ENCODE peak calls at places on chromosome 22, in seven cellular contexts. C is thoracic aorta, A is uterus, X is adrenal gland, S is body of pancreas, R is tibial nerve, U is SK-N-SH. M is an unnamed sample. For H3K4me1, the result is how much of the 10 kb centered on the place peaks cover.

GRCh38 chr22:23220485-23221350 is 40.4 kb downstream of the BCR start:
- DNase-seq in U (no peak), A (no peak), C (no peak), X (no peak), S (no peak), R (no peak), M (no peak)

GRCh38 chr22:17412232-17412631 is 43.0 kb downstream of the CECR2 start:
- DNase-seq in S (peak), X (no peak), C (no peak), R (no peak), A (no peak), U (no peak), M (no peak)

GRCh38 chr22:49216579-49216978 is 611.1 kb downstream of the BRD1 start:
- DNase-seq in C (no peak), S (no peak), R (no peak), A (peak), U (no peak), X (peak), M (no peak)

GRCh38 chr22:39283312-39284141 is 35.9 kb downstream of the RPL3 start:
- DNase-seq in S (no peak), X (peak), R (peak), A (peak), C (no peak), U (peak), M (peak)

GRCh38 chr22:41217553-41218157 is 12.5 kb downstream of the L3MBTL2 start:
- DNase-seq in C (no peak), R (peak), X (peak), A (peak), S (peak), U (no peak), M (peak)

GRCh38 chr22:19875531-19876313 is 21.0 kb upstream of the GNB1L start:
- DNase-seq in X (no peak), A (peak), S (peak), C (no peak), U (peak), R (no peak), M (no peak)

GRCh38 chr22:35842954-35843353 is 125.3 kb downstream of the APOL5 start:
- DNase-seq in X (peak), R (no peak), A (no peak), C (no peak), S (peak), U (peak), M (no peak)

GRCh38 chr22:20503816-20504215 is 3.6 kb upstream of the MED15 start:
- DNase-seq in X (no peak), U (no peak), R (no peak), A (no peak), S (no peak), C (no peak), M (no peak)

GRCh38 chr22:47369431-47370015 is 607.1 kb downstream of the TBC1D22A start:
- DNase-seq in U (no peak), C (no peak), X (no peak), R (no peak), A (peak), S (no peak), M (no peak)

GRCh38 chr22:48507595-48508350 is 1319.9 kb downstream of the BRD1 start:
- DNase-seq in X (no peak), C (no peak), A (no peak), S (no peak), R (no peak), U (no peak), M (no peak)

GRCh38 chr22:40409613-40410113 is 39.3 kb downstream of the SGSM3 start:
- DNase-seq in R (no peak), U (no peak), A (no peak), X (no peak), C (no peak), S (no peak), M (no peak)

GRCh38 chr22:43542681-43543521 is 131.1 kb downstream of the MPPED1 start:
- DNase-seq in U (no peak), R (no peak), C (no peak), S (no peak), X (no peak), A (no peak), M (no peak)

GRCh38 chr22:43090130-43090789 is 1.1 kb upstream of the TTLL1 start:
- DNase-seq in U (peak), R (peak), X (peak), A (peak), C (peak), S (peak), M (peak)

GRCh38 chr22:32957093-32957835 is 100.9 kb downstream of the SYN3 start:
- DNase-seq in S (no peak), C (no peak), R (no peak), U (peak), X (no peak), A (no peak), M (no peak)

DNA sequence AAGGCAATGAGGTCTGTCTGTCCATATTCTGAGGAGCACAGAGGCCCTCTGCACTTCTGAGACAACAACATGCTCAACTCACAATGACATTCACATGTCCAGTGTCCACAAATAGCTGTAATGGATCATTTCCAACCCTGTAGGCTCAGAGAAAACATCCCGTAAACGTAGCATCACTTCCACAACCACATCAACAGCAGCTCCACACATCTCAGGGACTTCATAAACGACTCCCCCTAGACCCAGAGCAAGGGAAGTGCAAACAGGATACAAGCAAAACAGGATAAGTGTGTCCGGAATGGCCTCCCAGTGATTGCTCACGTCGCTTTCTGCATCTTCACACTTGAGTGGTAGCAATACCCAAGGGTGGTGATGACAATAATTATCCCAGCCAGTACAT is 100.2 kb downstream of the SYN3 start:
- DNase-seq in S (no peak), U (peak), A (no peak), C (no peak), R (no peak), X (no peak), M (no peak)
- TF ChIP-seq CTCF in S (no peak), U (no peak), A (no peak), C (no peak), R (no peak), X (no peak), M (peak)

GRCh38 chr22:37508431-37508963 is 10.7 kb downstream of the CARD10 start:
- DNase-seq in A (no peak), C (no peak), U (no peak), X (no peak), S (no peak), R (no peak), M (peak)
- H3K4me1 ChIP-seq in A (under half), C (under half), U (under half), X (under half), S (half or more), R (half or more), M (half or more)

GRCh38 chr22:50528682-50529415 is 963 bp downstream of the TYMP start:
- DNase-seq in X (peak), A (no peak), R (no peak), C (no peak), S (no peak), U (no peak), M (no peak)
- H3K27ac ChIP-seq in X (no peak), A (peak), R (peak), C (peak), S (no peak), U (no peak), M (peak)

GRCh38 chr22:25038239-25038638 is 85.7 kb downstream of the KIAA1671 start:
- DNase-seq in C (no peak), R (no peak), X (no peak), U (no peak), S (no peak), A (no peak), M (no peak)
- TF ChIP-seq CTCF in C (no peak), R (no peak), X (no peak), U (no peak), S (no peak), A (no peak), M (no peak)

DNA sequence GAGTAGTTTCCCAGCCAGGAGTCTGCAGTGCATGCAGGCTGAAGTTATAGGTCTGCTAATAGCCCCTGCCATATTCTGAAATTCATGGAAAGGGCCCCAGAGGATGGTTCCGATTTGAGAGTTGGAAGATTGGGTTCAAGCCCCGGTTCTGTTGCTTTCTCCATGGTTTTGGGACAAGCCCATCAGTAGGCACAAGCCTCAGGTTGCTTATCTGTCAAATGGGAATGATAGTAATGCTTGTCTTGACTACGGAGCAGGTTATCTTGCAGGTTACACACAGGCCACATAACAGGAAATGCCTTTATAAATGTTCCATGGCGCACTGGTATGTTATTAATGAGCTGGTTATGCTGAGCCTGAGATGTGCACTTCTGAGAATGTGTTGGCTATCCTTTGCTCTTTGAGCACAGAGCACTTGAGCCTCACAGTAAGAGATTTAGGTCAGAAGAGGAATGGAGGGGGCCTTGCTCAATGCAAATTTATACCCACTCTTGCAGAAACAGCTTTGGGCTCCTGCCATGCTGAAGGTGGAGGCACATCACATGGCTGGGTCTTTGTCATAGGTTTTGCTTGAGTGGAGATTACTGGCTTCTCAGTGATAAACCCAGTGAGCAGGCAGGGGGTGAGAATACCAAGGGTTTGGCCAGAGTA is 47.1 kb downstream of the ZNRF3 start:
- DNase-seq in U (no peak), A (no peak), X (no peak), C (no peak), S (no peak), R (no peak), M (no peak)
- H3K4me1 ChIP-seq in U (under half), A (under half), X (under half), C (under half), S (half or more), R (half or more), M (under half)

M was measured in heart right ventricle.